ENCODE peak calls at places on chromosomes 5 and 9, in nine cellular contexts. X is PC-3, Z is HepG2, I is IMR-90, C is OCI-LY7, F is osteoblast, M is keratinocyte, P is hepatocyte, E is K562. R is an unnamed sample. For H3K36me3 and H4K20me1, the result is how much of the 10 kb centered on the place peaks cover.

GRCh38 chr9:98707158-98708102 is 1.3 kb downstream of the GABBR2 start:
- DNase-seq in X (peak), Z (peak), I (peak), C (no peak), F (peak), M (no peak), P (peak), E (peak), R (peak)

GRCh38 chr5:159773062-159773924 is 143.0 kb upstream of the ADRA1B start:
- DNase-seq in X (peak), Z (no peak), I (peak), C (no peak), F (peak), M (peak), P (peak), E (peak), R (peak)

GRCh38 chr9:135526089-135526729 is 5.0 kb downstream of the LCN1 start:
- DNase-seq in X (no peak), Z (no peak), I (no peak), C (no peak), F (peak), M (no peak), P (no peak), E (no peak), R (no peak)

GRCh38 chr5:93581738-93582414 is 857 bp upstream of the NR2F1-AS1 start:
- DNase-seq in X (peak), Z (peak), I (peak), C (no peak), F (peak), M (no peak), P (no peak), E (no peak), R (peak)

GRCh38 chr5:154366353-154366752 is 79.4 kb upstream of the SAP30L start:
- DNase-seq in X (no peak), Z (peak), I (peak), C (no peak), F (no peak), M (no peak), P (no peak), E (no peak), R (no peak)

GRCh38 chr5:149938272-149938671 is 6.3 kb downstream of the PDE6A start:
- DNase-seq in X (peak), Z (no peak), I (peak), C (no peak), F (no peak), M (no peak), P (no peak), E (peak), R (no peak)

GRCh38 chr5:143101134-143101533 is 302.4 kb downstream of the NR3C1 start:
- DNase-seq in X (no peak), Z (no peak), I (no peak), C (no peak), F (no peak), M (no peak), P (no peak), E (no peak), R (no peak)

GRCh38 chr5:153400931-153401330 is 89.5 kb upstream of the GRIA1 start:
- DNase-seq in X (peak), Z (no peak), I (no peak), C (no peak), F (peak), M (no peak), P (no peak), E (no peak), R (no peak)

GRCh38 chr5:176844706-176845391 is 34.5 kb downstream of the UNC5A start:
- DNase-seq in X (peak), Z (no peak), I (peak), C (no peak), F (no peak), M (no peak), P (no peak), E (no peak), R (no peak)

GRCh38 chr9:93286252-93287188 is 102.6 kb downstream of the WNK2 start:
- DNase-seq in X (no peak), Z (no peak), I (no peak), C (peak), F (peak), M (no peak), P (no peak), E (no peak), R (no peak)

GRCh38 chr9:33628865-33629410 is 104.9 kb downstream of the ANKRD18B start:
- DNase-seq in X (no peak), Z (no peak), I (no peak), C (no peak), F (peak), M (no peak), P (no peak), E (no peak), R (no peak)

GRCh38 chr9:84000186-84000585 is 19.6 kb downstream of the RMI1 start:
- DNase-seq in X (no peak), Z (no peak), I (peak), C (no peak), F (no peak), M (no peak), P (no peak), E (no peak), R (no peak)

DNA sequence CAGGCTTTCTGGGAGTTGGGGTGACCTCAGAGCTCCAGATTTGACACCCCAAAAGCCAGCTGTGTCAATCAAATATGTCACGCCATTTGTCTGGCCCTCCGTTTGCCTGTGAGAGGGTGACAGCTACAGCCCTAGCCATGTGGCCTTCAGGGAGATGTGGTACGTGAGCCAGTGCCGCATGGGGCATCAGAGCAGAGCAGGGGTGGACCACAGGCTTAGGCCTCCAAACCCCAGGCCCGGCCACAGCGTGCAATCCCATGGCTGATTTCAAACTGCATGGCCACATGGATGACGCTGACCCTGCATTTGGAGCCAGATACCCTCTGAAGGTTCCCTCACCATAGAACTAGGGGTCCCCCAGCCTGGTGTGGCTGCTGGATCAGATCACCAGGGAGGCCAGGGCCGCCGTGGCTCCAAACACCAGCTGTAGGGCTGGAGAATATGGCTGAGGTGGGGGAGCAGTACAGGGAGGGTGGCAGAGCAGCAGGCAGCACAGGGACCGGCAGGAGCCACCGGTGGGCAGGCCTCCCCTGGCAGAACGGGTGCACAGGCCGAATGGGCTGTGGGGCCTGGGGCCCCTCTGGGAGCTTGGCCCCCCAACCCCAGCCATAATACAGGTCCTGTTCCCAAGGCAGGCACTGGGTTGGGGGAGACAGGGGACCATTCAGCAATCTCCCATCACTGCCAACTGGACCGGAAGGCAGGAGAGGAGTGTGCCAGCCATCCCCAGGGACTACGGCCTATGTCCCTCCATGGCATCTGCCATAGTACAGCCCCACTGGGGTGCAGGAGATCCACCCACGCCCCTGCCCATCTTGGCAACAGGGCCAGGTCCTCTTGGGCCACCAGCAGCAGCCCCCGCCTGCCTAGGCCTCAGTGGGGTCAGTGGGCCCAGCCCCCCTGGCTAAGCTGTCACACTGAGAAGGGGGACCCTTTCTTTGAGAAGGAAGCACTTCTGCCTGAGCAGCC is 1.5 kb downstream of the SAPCD2 start:
- DNase-seq in X (no peak), Z (no peak), I (no peak), C (no peak), F (peak), M (no peak), P (no peak), E (no peak), R (no peak)
- H3K4me3 ChIP-seq in X (peak), Z (peak), I (no peak), C (peak), F (peak), M (no peak), P (no peak), E (peak), R (peak)

GRCh38 chr9:130116346-130116745 is 55.9 kb upstream of the NCS1 start:
- DNase-seq in X (no peak), Z (no peak), I (no peak), C (no peak), F (no peak), M (no peak), P (no peak), E (no peak), R (no peak)
- H3K36me3 ChIP-seq in X (under half), Z (under half), I (under half), C (under half), F (under half), M (under half), P (under half), E (under half), R (under half)

DNA sequence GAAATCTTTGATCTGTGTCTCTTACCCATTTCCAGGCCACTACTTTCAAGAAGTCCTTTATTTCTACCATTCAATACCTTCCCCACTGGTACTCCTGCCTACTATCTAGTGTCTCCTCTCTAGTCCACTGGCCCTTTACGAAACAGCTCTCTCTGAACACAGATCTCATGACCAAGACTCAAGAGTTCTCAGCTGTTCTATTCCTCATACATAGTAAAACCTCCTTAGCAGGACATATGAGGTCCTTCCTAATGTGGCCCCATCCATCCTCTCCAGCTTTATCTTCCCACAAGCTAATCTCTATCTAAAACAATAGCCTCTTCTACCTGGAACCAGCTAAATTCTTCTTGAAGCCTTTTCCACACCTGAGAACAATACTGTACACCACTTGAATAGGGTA is 2.6 kb downstream of the TEX10 start:
- DNase-seq in X (no peak), Z (no peak), I (no peak), C (peak), F (peak), M (no peak), P (no peak), E (peak), R (no peak)
- H4K20me1 ChIP-seq in X (under half), Z (under half), I (under half), C (under half), F (under half), M (under half), P (under half), E (under half), R (half or more)

DNA sequence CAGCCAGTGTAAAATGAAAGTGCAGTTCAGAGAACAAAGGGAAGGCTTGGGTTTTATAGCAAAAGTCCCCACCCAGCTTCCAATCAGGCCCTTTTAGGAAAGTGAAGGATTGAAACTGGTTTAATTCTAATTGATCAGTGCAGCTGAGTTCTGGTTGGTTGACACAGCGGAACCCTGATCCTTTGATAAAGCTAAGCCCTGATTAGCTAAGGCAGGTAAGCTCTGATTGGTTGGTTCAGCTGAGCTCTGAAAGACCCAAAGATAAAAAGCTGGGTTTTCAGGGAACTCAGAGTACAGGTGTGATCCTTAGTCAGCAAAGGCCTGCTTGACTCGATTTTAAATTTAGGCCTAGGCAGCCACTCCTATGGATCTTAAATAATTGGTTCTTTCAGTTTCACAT is 70.8 kb upstream of the PRRC1 start:
- DNase-seq in X (no peak), Z (no peak), I (no peak), C (no peak), F (no peak), M (no peak), P (no peak), E (no peak), R (peak)
- H3K4me3 ChIP-seq in X (no peak), Z (no peak), I (no peak), C (no peak), F (no peak), M (no peak), P (no peak), E (no peak), R (no peak)

DNA sequence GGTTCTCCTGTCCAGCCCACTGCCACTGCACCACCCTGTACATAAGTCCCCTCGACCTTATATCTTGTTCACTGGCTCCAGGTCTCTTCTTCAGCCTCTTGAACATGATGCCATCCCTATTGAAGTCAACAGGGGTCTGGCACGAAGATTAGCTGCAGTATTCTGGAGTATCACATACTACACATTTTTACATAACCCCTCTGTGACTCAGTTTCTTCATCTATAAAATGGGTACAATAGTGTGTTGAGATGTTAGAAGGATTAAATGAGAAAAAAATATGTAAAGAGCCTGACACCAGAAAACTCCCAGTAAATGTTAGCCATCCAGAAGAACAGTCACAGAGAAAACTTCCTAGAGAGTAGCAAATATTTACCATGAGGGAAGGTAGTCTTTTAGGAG is 98.9 kb downstream of the PIK3R1 start:
- DNase-seq in X (no peak), Z (no peak), I (no peak), C (no peak), F (no peak), M (no peak), P (no peak), E (no peak), R (no peak)
- H3K36me3 ChIP-seq in X (under half), Z (under half), I (under half), C (under half), F (under half), M (under half), P (under half), E (under half), R (under half)

GRCh38 chr5:139293199-139293503 is 389 bp upstream of the MATR3 start:
- DNase-seq in X (no peak), Z (no peak), I (no peak), C (no peak), F (no peak), M (no peak), P (no peak), E (no peak), R (no peak)

GRCh38 chr5:139293504-139294371 is at the start of gene MATR3:
- DNase-seq in X (peak), Z (peak), I (peak), C (peak), F (peak), M (peak), P (peak), E (peak), R (peak)

GRCh38 chr5:139295692-139296091 is 2.2 kb downstream of the MATR3 start:
- DNase-seq in X (no peak), Z (no peak), I (peak), C (no peak), F (no peak), M (no peak), P (no peak), E (peak), R (peak)

GRCh38 chr5:139296198-139296597 is 2.7 kb downstream of the MATR3 start:
- DNase-seq in X (no peak), Z (no peak), I (no peak), C (no peak), F (no peak), M (no peak), P (no peak), E (no peak), R (no peak)

DNA sequence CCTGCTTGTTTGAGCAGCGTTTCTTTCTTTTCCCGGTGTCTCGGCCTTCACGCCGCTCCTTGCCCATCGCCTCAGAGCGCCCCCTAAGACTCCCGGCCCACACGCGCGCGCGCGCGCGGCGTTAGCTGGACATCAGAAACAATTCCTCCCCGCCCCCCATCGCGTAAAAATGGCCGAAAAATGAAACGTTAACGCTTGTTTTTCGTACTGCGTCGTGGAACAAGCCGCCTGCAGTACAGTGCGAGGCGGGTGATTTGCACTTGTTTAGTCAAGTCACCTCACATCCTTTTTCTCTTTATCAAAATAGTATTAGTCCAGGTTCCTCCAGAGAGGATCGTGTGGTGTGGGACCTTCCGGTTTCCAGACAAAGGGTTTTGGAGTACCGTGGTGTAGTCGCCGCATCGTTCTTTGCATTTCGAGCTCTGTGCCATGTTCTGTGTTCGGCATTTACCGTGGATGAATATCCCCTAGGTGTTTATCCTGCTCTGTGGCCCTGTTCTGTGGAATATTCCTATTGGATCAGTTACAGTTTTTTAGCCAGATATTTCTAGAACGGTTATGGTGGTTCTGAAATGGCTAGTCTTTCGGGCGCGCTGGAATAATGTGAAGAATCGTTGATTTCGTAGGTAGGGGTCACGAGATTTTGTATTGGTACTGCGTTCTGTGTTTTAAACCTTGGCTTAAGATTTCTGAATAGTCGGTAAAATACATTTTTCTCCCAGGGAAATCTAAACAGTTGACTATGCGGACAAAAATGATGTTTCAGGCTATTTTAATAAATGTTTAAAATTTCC is 1.0 kb downstream of the MATR3 start:
- DNase-seq in X (peak), Z (peak), I (peak), C (peak), F (peak), M (no peak), P (peak), E (peak), R (peak)
- H4K20me1 ChIP-seq in X (half or more), Z (half or more), I (half or more), C (under half), F (half or more), M (under half), P (under half), E (half or more), R (half or more)

DNA sequence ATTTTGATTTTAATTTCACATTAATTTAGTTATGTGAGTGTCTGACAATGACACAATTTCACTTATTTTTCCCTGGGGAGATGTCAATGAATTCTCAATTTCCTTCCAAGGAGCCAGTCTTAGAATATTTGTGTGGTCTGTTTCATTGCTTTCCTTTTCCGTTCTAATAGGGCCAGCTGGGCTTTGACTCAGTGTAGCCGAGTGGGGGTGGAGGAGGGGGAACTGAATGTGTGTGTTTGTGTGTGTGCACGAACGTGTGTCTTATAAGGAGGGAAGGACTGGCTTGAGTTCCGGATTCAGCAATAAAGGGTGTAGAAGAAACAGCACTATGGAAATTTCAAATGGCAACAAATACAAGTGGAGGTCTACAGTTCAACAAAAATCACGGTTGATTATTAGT is 100.1 kb downstream of the BASP1 start:
- DNase-seq in X (no peak), Z (no peak), I (no peak), C (peak), F (peak), M (no peak), P (no peak), E (no peak), R (no peak)
- H3K4me3 ChIP-seq in X (peak), Z (no peak), I (no peak), C (peak), F (no peak), M (no peak), P (no peak), E (no peak), R (no peak)